ENCODE peak calls at places on chromosomes 16 and 17, in four cellular contexts. D is tibial artery; Q is CD4-positive, alpha-beta T cell; V is pancreas. P is an unnamed sample.

GRCh38 chr17:42133461-42134041 is 10.9 kb downstream of the HSPB9 start:
- DNase-seq in D (no peak), Q (peak), V (peak), P (no peak)

GRCh38 chr17:74164446-74165045 is 38.9 kb upstream of the RPL38 start:
- DNase-seq in D (no peak), Q (no peak), V (no peak), P (no peak)

GRCh38 chr17:67713169-67713568 is 4.6 kb upstream of the NOL11 start:
- DNase-seq in D (no peak), Q (no peak), V (no peak), P (no peak)

GRCh38 chr17:18262641-18263040 is 2.2 kb downstream of the MIEF2 start:
- DNase-seq in D (no peak), Q (no peak), V (peak), P (no peak)

GRCh38 chr16:59046335-59046734 is 312.2 kb upstream of the GOT2 start:
- DNase-seq in D (no peak), Q (no peak), V (no peak), P (no peak)

GRCh38 chr17:35017021-35017420 is 36.7 kb downstream of the LIG3 start:
- DNase-seq in D (no peak), Q (no peak), V (no peak), P (no peak)

GRCh38 chr16:52265446-52265861 is 281.5 kb downstream of the TOX3 start:
- DNase-seq in D (no peak), Q (no peak), V (no peak), P (no peak)

GRCh38 chr17:63517825-63518534 is 5.2 kb upstream of the KCNH6 start:
- DNase-seq in D (no peak), Q (no peak), V (no peak), P (no peak)

GRCh38 chr16:74052006-74052405 is 244.6 kb upstream of the PSMD7 start:
- DNase-seq in D (no peak), Q (no peak), V (no peak), P (no peak)

GRCh38 chr17:17321356-17322025 is 18.3 kb downstream of the NT5M start:
- DNase-seq in D (no peak), Q (no peak), V (no peak), P (no peak)

GRCh38 chr17:50328360-50328759 is 17.6 kb upstream of the XYLT2 start:
- DNase-seq in D (no peak), Q (no peak), V (no peak), P (no peak)

GRCh38 chr17:7841309-7841621 is 7.2 kb downstream of the KDM6B start:
- DNase-seq in D (no peak), Q (no peak), V (no peak), P (no peak)

GRCh38 chr16:85151603-85152413 is 39.5 kb upstream of the CIBAR2 start:
- DNase-seq in D (peak), Q (no peak), V (no peak), P (peak)

GRCh38 chr16:85153656-85154091 is 41.4 kb upstream of the CIBAR2 start:
- DNase-seq in D (peak), Q (no peak), V (no peak), P (no peak)

GRCh38 chr16:85151079-85151602 is 38.9 kb upstream of the CIBAR2 start:
- DNase-seq in D (no peak), Q (no peak), V (no peak), P (no peak)

GRCh38 chr16:85153046-85153445 is 40.8 kb upstream of the CIBAR2 start:
- DNase-seq in D (no peak), Q (no peak), V (no peak), P (no peak)

GRCh38 chr16:85152414-85153030 is 40.2 kb upstream of the CIBAR2 start:
- DNase-seq in D (no peak), Q (no peak), V (no peak), P (no peak)
- H3K27ac ChIP-seq in D (peak), Q (no peak), V (no peak), P (no peak)

DNA sequence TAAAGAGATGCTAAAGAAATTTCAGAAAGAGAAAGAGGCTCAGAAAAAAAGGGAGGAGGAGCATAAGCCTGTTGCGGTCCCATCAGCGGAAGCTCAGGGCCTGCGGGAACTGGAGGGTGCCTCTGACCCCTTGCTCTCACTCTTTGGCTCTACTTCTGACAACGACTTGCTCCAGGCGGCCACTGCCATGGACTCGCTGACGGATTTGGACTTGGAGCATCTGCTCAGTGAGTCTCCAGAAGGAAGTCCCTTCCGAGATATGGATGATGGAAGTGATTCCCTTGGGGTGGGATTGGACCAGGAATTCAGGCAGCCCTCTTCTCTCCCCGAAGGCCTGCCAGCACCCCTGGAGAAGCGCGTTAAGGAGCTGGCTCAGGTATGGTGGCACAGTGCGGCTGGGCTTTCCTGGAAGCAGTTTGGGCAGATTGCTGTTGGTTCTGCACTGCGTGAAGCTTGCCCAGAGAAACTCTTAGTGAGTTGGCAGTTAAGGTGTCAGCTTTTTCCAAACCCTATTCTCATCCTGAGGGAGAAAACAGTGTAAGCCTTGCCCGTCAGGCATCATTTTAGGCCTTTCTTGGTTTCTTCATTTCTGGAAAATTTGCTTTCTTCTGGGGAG is 13.6 kb downstream of the UBN1 start:
- DNase-seq in D (no peak), Q (no peak), V (no peak), P (no peak)
- H3K27ac ChIP-seq in D (no peak), Q (no peak), V (no peak), P (no peak)

DNA sequence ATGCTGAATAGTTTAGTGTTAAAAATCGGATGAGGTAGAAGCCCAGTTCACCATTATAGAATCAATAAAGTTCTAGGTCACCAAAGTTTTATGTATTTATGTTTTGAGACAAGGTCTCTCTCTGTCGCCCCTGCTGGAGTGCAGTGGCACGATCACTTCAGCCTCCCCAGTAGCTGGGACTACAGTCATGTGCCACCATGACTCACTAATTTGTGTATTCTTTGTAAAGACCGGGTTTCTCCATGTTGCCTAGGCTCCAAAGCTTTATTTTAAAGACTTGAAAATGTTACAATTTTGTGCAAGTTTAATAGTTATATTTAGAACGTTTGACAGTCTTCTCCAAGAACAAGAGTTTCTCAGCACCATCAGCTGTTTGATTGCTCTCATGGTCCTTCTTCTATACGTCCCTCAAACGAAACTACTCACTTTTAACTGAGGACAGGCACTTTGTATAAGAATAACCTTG is 32.1 kb downstream of the NDE1 start:
- DNase-seq in D (peak), Q (peak), V (no peak), P (no peak)
- H3K27ac ChIP-seq in D (peak), Q (no peak), V (no peak), P (peak)

DNA sequence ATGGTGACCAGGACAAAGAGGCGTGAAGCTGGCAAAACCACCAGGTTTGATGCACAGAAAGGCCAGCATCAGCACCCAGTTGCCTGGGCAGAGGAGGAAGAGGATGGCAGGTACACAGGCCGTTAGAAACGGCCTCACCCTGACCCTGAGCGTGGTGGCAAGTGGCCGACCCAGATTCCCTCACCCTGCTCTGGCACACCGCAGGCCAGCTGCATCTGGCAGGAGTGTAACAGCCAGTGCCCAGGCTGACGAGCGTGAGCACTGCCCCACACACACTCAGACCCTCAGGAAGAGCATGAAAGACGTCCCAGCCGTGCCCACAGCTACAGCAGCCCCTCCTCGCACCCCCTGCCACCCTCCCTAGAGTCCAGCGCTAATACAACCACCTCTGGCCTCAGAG is 82.0 kb downstream of the ANKRD11 start:
- DNase-seq in D (no peak), Q (no peak), V (no peak), P (no peak)
- H3K27ac ChIP-seq in D (peak), Q (peak), V (peak), P (no peak)

GRCh38 chr17:27333410-27333980 is 39.6 kb downstream of the WSB1 start:
- DNase-seq in D (no peak), Q (peak), V (no peak), P (no peak)
- H3K27ac ChIP-seq in D (peak), Q (no peak), V (peak), P (peak)

GRCh38 chr16:50602531-50603205 is 54.5 kb downstream of the NKD1 start:
- DNase-seq in D (no peak), Q (peak), V (no peak), P (no peak)
- H3K27ac ChIP-seq in D (peak), Q (no peak), V (no peak), P (no peak)